ENCODE peak calls at places on chromosomes 1 and 21, in six cellular contexts. A is activated naive CD8-positive, alpha-beta T cell treated with anti-CD3 and anti-CD28 coated beads, Interleukin-2, amount 50 U/mL, for 24 hours; X is stimulated activated CD8-positive, alpha-beta memory T cell treated with anti-CD3 and anti-CD28 coated beads, Interleukin-7, amount 100 ng/mL, for 48 hours; D is BJ; H is stimulated activated naive CD4-positive, alpha-beta T cell treated with Interleukin-2 at 50 U/mL for 16 hours; S is cardiac fibroblast. K is an unnamed sample.

GRCh38 chr1:241813768-241814270 is 34.2 kb upstream of the EXO1 start:
- DNase-seq in H (no peak), X (no peak), D (no peak), A (no peak), S (peak; percentile 9), K (no peak)

GRCh38 chr1:44776749-44777068 is 1.4 kb downstream of the RPS8 start:
- DNase-seq in H (no peak), D (no peak), S (peak; percentile 22), A (no peak), X (no peak), K (no peak)

GRCh38 chr1:204301171-204301957 is 58.4 kb downstream of the PLEKHA6 start:
- DNase-seq in S (no peak), A (no peak), X (no peak), D (no peak), H (no peak), K (no peak)

GRCh38 chr1:177609953-177610352 is 359.9 kb downstream of the SEC16B start:
- DNase-seq in X (no peak), H (no peak), S (no peak), A (no peak), D (no peak), K (no peak)

GRCh38 chr1:205648212-205648910 is 16.6 kb upstream of the ELK4 start:
- DNase-seq in D (no peak), A (no peak), X (no peak), S (no peak), H (no peak), K (no peak)

GRCh38 chr1:230253150-230253549 is 173.0 kb downstream of the PGBD5 start:
- DNase-seq in X (no peak), H (no peak), S (no peak), D (no peak), A (no peak), K (no peak)

GRCh38 chr1:209715314-209715713 is 10.7 kb downstream of the HSD11B1 start:
- DNase-seq in H (no peak), X (no peak), A (no peak), S (no peak), D (no peak), K (no peak)

GRCh38 chr1:117147341-117147831 is 25.8 kb upstream of the TRIM45 start:
- DNase-seq in A (no peak), D (no peak), X (no peak), S (no peak), H (no peak), K (no peak)

GRCh38 chr1:223714849-223715709 is 2.7 kb downstream of the CAPN2 start:
- DNase-seq in A (no peak), X (no peak), H (no peak), S (peak; percentile 84), D (peak; percentile 75), K (no peak)

GRCh38 chr1:23558140-23558871 is 995 bp downstream of the ID3 start:
- DNase-seq in X (no peak), H (no peak), S (peak; percentile 66), A (peak; percentile 62), D (no peak), K (peak; percentile 88)

GRCh38 chr1:23249785-23250184 is 32.5 kb upstream of the HTR1D start:
- DNase-seq in D (no peak), S (peak; percentile 28), X (no peak), A (no peak), H (no peak), K (no peak)

GRCh38 chr1:218250492-218250891 is 34.6 kb upstream of the RRP15 start:
- DNase-seq in A (no peak), S (peak; percentile 32), X (no peak), D (no peak), H (no peak), K (no peak)

GRCh38 chr1:9687876-9688582 is 36.5 kb downstream of the PIK3CD start:
- DNase-seq in A (no peak), X (no peak), H (no peak), S (peak; percentile 42), D (no peak), K (no peak)

GRCh38 chr1:184044603-184045376 is 6.7 kb upstream of the TSEN15 start:
- DNase-seq in H (no peak), D (no peak), X (no peak), A (no peak), S (peak; percentile 18), K (no peak)

GRCh38 chr1:226123591-226124471 is 61.3 kb downstream of the H3-3A start:
- DNase-seq in A (no peak), S (peak; percentile 29), H (no peak), D (no peak), X (no peak), K (peak; percentile 76)

GRCh38 chr1:205933672-205934618 is 9.3 kb downstream of the SLC26A9 start:
- DNase-seq in X (no peak), D (no peak), A (no peak), H (no peak), S (peak; percentile 88), K (peak; percentile 56)

GRCh38 chr1:205062319-205062718 is 19.3 kb downstream of the CNTN2 start:
- DNase-seq in H (no peak), A (no peak), D (no peak), X (no peak), S (no peak), K (peak; percentile 67)

GRCh38 chr1:202207292-202207691 is 13.7 kb downstream of the LGR6 start:
- DNase-seq in S (peak; percentile 61), X (no peak), A (no peak), H (no peak), D (peak; percentile 5), K (no peak)

GRCh38 chr1:24739241-24739640 is 6.0 kb upstream of the CLIC4 start:
- DNase-seq in D (no peak), X (no peak), H (no peak), S (no peak), A (no peak), K (peak; percentile 10)

GRCh38 chr1:8040586-8040985 is 14.5 kb upstream of the ERRFI1 start:
- DNase-seq in D (peak; percentile 73), H (no peak), S (peak; percentile 99), X (no peak), A (no peak), K (peak; percentile 90)

GRCh38 chr1:34250342-34250741 is 73.6 kb downstream of the C1orf94 start:
- DNase-seq in D (no peak), H (no peak), S (no peak), A (no peak), X (no peak), K (no peak)

GRCh38 chr21:42199488-42200463 is 19.2 kb upstream of the ABCG1 start:
- DNase-seq in X (no peak), A (no peak), S (peak; percentile 91), H (no peak), D (peak; percentile 35), K (peak; percentile 36)

GRCh38 chr1:95169544-95169943 is 52.4 kb downstream of the TLCD4 start:
- DNase-seq in D (no peak), S (peak; percentile 6), H (no peak), A (no peak), X (no peak), K (no peak)

GRCh38 chr1:39852214-39852791 is 31.0 kb downstream of the TRIT1 start:
- DNase-seq in D (no peak), A (no peak), X (no peak), H (no peak), S (peak; percentile 31), K (no peak)

GRCh38 chr1:15007842-15008241 is 145.7 kb upstream of the TMEM51 start:
- DNase-seq in H (no peak), X (no peak), D (no peak), A (no peak), S (no peak), K (no peak)

GRCh38 chr1:75901371-75901770 is 30.8 kb downstream of the ASB17 start:
- DNase-seq in X (no peak), D (no peak), H (no peak), S (no peak), A (no peak), K (no peak)

GRCh38 chr1:227776277-227776676 is 39.2 kb upstream of the PRSS38 start:
- DNase-seq in H (no peak), S (peak; percentile 69), D (no peak), X (no peak), A (no peak), K (peak; percentile 45)

GRCh38 chr1:222794656-222795474 is 20.0 kb upstream of the DISP1 start:
- DNase-seq in D (no peak), S (no peak), X (no peak), H (no peak), A (no peak), K (no peak)

GRCh38 chr1:230753586-230754251 is 6.5 kb downstream of the CAPN9 start:
- DNase-seq in A (peak; percentile 34), H (no peak), X (no peak), D (no peak), S (peak; percentile 47), K (no peak)